ENCODE peak calls at places on chromosomes 13 and 19, in seven cellular contexts. J is transverse colon, O is ovary, K is tibial nerve, A is SK-N-SH, H is A549, S is esophagus muscularis mucosa. Y is an unnamed sample.

GRCh38 chr13:50991624-50992610 is 82.3 kb downstream of the RNASEH2B start:
- DNase-seq in J (no peak), O (no peak), K (no peak), A (no peak), H (no peak), S (no peak), Y (no peak)

GRCh38 chr13:40635315-40635995 is 31.0 kb downstream of the FOXO1 start:
- DNase-seq in J (no peak), O (no peak), K (no peak), A (no peak), H (no peak), S (peak; percentile 83), Y (no peak)

GRCh38 chr19:28859811-28860210 is 353.1 kb downstream of the UQCRFS1 start:
- DNase-seq in J (no peak), O (no peak), K (no peak), A (no peak), H (no peak), S (no peak), Y (no peak)

GRCh38 chr13:43036386-43037220 is 13.2 kb downstream of the DNAJC15 start:
- DNase-seq in J (no peak), O (peak; percentile 31), K (no peak), A (no peak), H (no peak), S (no peak), Y (no peak)

GRCh38 chr19:11234486-11235075 is 4.8 kb upstream of the ANGPTL8 start:
- DNase-seq in J (no peak), O (no peak), K (no peak), A (no peak), H (no peak), S (no peak), Y (no peak)

GRCh38 chr13:50587122-50587521 is 256.4 kb downstream of the DLEU7 start:
- DNase-seq in J (no peak), O (no peak), K (no peak), A (no peak), H (no peak), S (no peak), Y (no peak)

GRCh38 chr13:44417876-44418275 is 44.3 kb downstream of the SERP2 start:
- DNase-seq in J (no peak), O (no peak), K (no peak), A (no peak), H (no peak), S (no peak), Y (no peak)

GRCh38 chr19:40604647-40605200 is 3.6 kb downstream of the LTBP4 start:
- DNase-seq in J (peak; percentile 76), O (peak; percentile 49), K (no peak), A (no peak), H (peak; percentile 66), S (no peak), Y (no peak)

GRCh38 chr13:49400755-49401659 is 42.9 kb downstream of the CAB39L start:
- DNase-seq in J (peak; percentile 22), O (no peak), K (no peak), A (peak; percentile 5), H (no peak), S (no peak), Y (no peak)

GRCh38 chr13:74290324-74290773 is 156.1 kb upstream of the KLF12 start:
- DNase-seq in J (peak; percentile 9), O (peak; percentile 17), K (no peak), A (peak; percentile 47), H (peak; percentile 54), S (no peak), Y (no peak)

GRCh38 chr19:33904681-33905080 is 108.0 kb downstream of the KCTD15 start:
- DNase-seq in J (no peak), O (peak; percentile 27), K (no peak), A (peak; percentile 40), H (peak; percentile 31), S (no peak), Y (no peak)

GRCh38 chr13:50969691-50970090 is 60.1 kb downstream of the RNASEH2B start:
- DNase-seq in J (peak; percentile 26), O (no peak), K (no peak), A (no peak), H (peak; percentile 14), S (no peak), Y (no peak)

GRCh38 chr19:38264486-38265212 is at the start of gene SPINT2:
- DNase-seq in J (no peak), O (no peak), K (no peak), A (peak; percentile 72), H (no peak), S (no peak), Y (peak; percentile 78)

GRCh38 chr19:28878862-28879566 is 333.9 kb downstream of the UQCRFS1 start:
- DNase-seq in J (peak; percentile 58), O (peak; percentile 49), K (peak; percentile 33), A (peak; percentile 62), H (peak; percentile 83), S (no peak), Y (no peak)

GRCh38 chr19:10461047-10461949 is 41.0 kb downstream of the PDE4A start:
- DNase-seq in J (peak; percentile 96), O (peak; percentile 94), K (peak; percentile 90), A (peak; percentile 99), H (peak; percentile 81), S (peak; percentile 99), Y (peak; percentile 97)

GRCh38 chr19:57978586-57979289 is 4.4 kb upstream of the C19orf18 start:
- DNase-seq in J (no peak), O (no peak), K (no peak), A (no peak), H (no peak), S (no peak), Y (no peak)

DNA sequence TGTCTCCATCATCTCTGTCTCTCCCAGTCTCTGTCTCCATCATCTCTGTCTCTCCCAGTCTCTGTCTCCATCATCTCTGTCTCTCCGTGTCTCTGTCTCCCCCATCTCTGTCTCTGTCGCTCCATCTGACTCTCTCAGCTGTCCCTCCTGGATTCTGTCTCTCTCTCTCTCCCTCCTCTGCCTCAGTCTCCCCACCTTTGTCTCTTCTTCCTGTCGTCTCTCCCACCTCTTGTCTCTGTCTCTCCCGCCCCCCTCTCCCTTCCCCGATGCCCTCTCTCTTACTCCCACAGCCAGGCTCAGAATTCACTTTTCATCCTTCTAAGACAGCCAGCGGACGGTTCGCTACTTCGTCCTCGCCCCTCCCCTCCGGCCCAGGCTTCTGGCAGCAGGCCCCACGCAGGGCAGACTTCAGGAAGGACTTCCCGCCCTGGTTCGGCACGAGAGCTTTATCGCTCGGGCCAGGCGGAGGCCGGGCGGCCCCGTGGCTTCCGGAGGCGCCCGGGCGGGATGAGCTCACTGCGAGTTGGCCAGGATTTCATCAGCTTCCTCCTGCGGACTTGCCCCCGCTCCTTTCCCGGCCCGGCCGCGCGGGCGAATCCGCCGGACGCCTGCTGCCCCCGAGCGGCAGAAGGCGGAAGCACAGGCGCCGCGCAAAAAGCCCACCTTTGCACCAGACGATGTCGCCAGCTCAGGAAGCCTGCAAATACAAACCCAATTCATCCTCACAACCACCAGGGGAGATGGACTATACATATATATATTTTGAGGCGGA is 12.4 kb upstream of the CCDC9 start:
- DNase-seq in J (peak; percentile 92), O (peak; percentile 89), K (peak; percentile 75), A (peak; percentile 91), H (peak; percentile 97), S (peak; percentile 97), Y (peak; percentile 95)
- TF ChIP-seq EP300 in J (no peak), O (no peak), K (peak; percentile 63), A (no peak), H (peak; percentile 84), S (no peak), Y (no peak)

GRCh38 chr19:42634409-42635232 is 39.9 kb upstream of the CEACAM8 start:
- DNase-seq in J (peak; percentile 12), O (no peak), K (no peak), A (peak; percentile 38), H (peak; percentile 71), S (no peak), Y (no peak)
- TF ChIP-seq CTCF in J (peak; percentile 47), O (no peak), K (peak; percentile 22), A (peak; percentile 65), H (peak; percentile 88), S (peak; percentile 42), Y (peak; percentile 42)

GRCh38 chr13:46142692-46143238 is 37.9 kb upstream of the CPB2 start:
- DNase-seq in J (no peak), O (no peak), K (no peak), A (no peak), H (peak; percentile 12), S (no peak), Y (no peak)
- TF ChIP-seq EP300 in J (no peak), O (no peak), K (no peak), A (no peak), H (no peak), S (no peak), Y (no peak)

DNA sequence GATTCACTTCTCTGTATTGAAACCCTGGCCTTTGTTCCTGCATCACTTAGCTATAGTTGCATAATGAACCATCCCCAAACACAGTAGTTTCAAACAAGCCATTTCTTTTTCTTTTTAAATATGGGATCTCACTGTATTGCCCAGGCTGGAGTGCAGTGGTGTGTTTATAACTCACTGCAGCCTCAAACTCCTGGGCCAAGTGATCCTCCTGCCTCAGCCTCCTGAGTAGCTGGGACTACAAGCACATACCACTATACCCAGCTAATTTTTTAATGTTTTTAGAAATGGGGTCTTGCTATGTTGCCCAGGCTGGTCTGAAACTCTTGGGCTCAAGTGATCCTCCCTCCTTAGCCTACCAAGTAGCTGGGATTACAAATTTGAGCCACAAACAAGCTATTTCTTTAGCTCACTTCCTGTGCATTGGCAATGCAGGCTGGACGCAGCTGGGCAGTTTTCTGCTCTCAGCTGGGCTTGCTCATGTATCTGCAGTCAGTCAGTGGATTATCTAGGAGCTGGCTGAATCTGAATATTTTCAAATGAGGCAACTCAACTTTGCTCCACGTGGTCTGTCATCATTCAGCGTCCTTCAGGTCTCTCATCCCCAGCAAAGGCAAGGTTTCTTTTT is 49.5 kb upstream of the SIN3B start:
- DNase-seq in J (no peak), O (no peak), K (no peak), A (no peak), H (no peak), S (no peak), Y (no peak)
- TF ChIP-seq CTCF in J (no peak), O (no peak), K (no peak), A (no peak), H (no peak), S (no peak), Y (no peak)